ENCODE peak calls at places on chromosomes 3 and 15, in seven cellular contexts. One of them, this sample, is unnamed.

GRCh38 chr3:164732166-164732565 is 346.1 kb downstream of the SI start:
- DNase-seq in dermis microvascular lymphatic vessel endothelial cell: no peak
- DNase-seq in mesothelial cell of epicardium: no peak
- DNase-seq in esophagus muscularis mucosa: no peak
- DNase-seq in Ammon's horn: no peak
- DNase-seq in NCI-H1417: no peak
- DNase-seq in WTC11: no peak
- DNase-seq in this sample: no peak

GRCh38 chr15:59953392-59953883 is 50.7 kb upstream of the FOXB1 start:
- DNase-seq in esophagus muscularis mucosa: no peak
- DNase-seq in Ammon's horn: no peak
- DNase-seq in dermis microvascular lymphatic vessel endothelial cell: no peak
- DNase-seq in NCI-H1417: peak; percentile 100
- DNase-seq in WTC11: no peak
- DNase-seq in mesothelial cell of epicardium: no peak
- DNase-seq in this sample: no peak

GRCh38 chr15:41154412-41154811 is 38.3 kb upstream of the INO80 start:
- DNase-seq in esophagus muscularis mucosa: no peak
- DNase-seq in dermis microvascular lymphatic vessel endothelial cell: peak; percentile 10
- DNase-seq in WTC11: no peak
- DNase-seq in Ammon's horn: no peak
- DNase-seq in mesothelial cell of epicardium: no peak
- DNase-seq in NCI-H1417: no peak
- DNase-seq in this sample: no peak

GRCh38 chr3:36852071-36852470 is 87.7 kb upstream of the DCLK3 start:
- DNase-seq in Ammon's horn: no peak
- DNase-seq in mesothelial cell of epicardium: no peak
- DNase-seq in WTC11: no peak
- DNase-seq in NCI-H1417: no peak
- DNase-seq in esophagus muscularis mucosa: no peak
- DNase-seq in dermis microvascular lymphatic vessel endothelial cell: no peak
- DNase-seq in this sample: no peak

GRCh38 chr3:130699765-130700164 is 46.9 kb downstream of the PIK3R4 start:
- DNase-seq in WTC11: no peak
- DNase-seq in esophagus muscularis mucosa: no peak
- DNase-seq in mesothelial cell of epicardium: no peak
- DNase-seq in Ammon's horn: no peak
- DNase-seq in NCI-H1417: peak; percentile 32
- DNase-seq in dermis microvascular lymphatic vessel endothelial cell: peak; percentile 54
- DNase-seq in this sample: no peak

GRCh38 chr3:42539871-42540714 is 37.6 kb downstream of the VIPR1 start:
- DNase-seq in mesothelial cell of epicardium: peak; percentile 62
- DNase-seq in esophagus muscularis mucosa: no peak
- DNase-seq in WTC11: peak; percentile 95
- DNase-seq in dermis microvascular lymphatic vessel endothelial cell: peak; percentile 37
- DNase-seq in Ammon's horn: peak; percentile 30
- DNase-seq in NCI-H1417: peak; percentile 24
- DNase-seq in this sample: no peak

GRCh38 chr15:76138436-76138835 is 78.7 kb downstream of the TMEM266 start:
- DNase-seq in mesothelial cell of epicardium: no peak
- DNase-seq in WTC11: no peak
- DNase-seq in dermis microvascular lymphatic vessel endothelial cell: no peak
- DNase-seq in esophagus muscularis mucosa: no peak
- DNase-seq in NCI-H1417: no peak
- DNase-seq in Ammon's horn: no peak
- DNase-seq in this sample: no peak

GRCh38 chr3:27677554-27677953 is 44.6 kb downstream of the EOMES start:
- DNase-seq in esophagus muscularis mucosa: no peak
- DNase-seq in NCI-H1417: no peak
- DNase-seq in WTC11: no peak
- DNase-seq in Ammon's horn: no peak
- DNase-seq in dermis microvascular lymphatic vessel endothelial cell: peak; percentile 29
- DNase-seq in mesothelial cell of epicardium: no peak
- DNase-seq in this sample: peak; percentile 18

GRCh38 chr15:88717342-88718017 is 78.7 kb downstream of the ISG20 start:
- DNase-seq in mesothelial cell of epicardium: no peak
- DNase-seq in dermis microvascular lymphatic vessel endothelial cell: no peak
- DNase-seq in WTC11: no peak
- DNase-seq in Ammon's horn: no peak
- DNase-seq in NCI-H1417: no peak
- DNase-seq in esophagus muscularis mucosa: no peak
- DNase-seq in this sample: no peak

GRCh38 chr3:151707216-151707615 is 26.5 kb upstream of the AADACL2 start:
- DNase-seq in WTC11: no peak
- DNase-seq in mesothelial cell of epicardium: no peak
- DNase-seq in Ammon's horn: no peak
- DNase-seq in dermis microvascular lymphatic vessel endothelial cell: no peak
- DNase-seq in NCI-H1417: no peak
- DNase-seq in esophagus muscularis mucosa: no peak
- DNase-seq in this sample: no peak

GRCh38 chr3:191328963-191329653 is at the start of gene CCDC50:
- DNase-seq in WTC11: peak; percentile 82
- DNase-seq in esophagus muscularis mucosa: peak; percentile 96
- DNase-seq in Ammon's horn: peak; percentile 79
- DNase-seq in NCI-H1417: peak; percentile 94
- DNase-seq in dermis microvascular lymphatic vessel endothelial cell: peak; percentile 88
- DNase-seq in mesothelial cell of epicardium: peak; percentile 82
- DNase-seq in this sample: peak; percentile 80

GRCh38 chr3:69121513-69121912 is 882 bp downstream of the LMOD3 start:
- DNase-seq in esophagus muscularis mucosa: no peak
- DNase-seq in Ammon's horn: no peak
- DNase-seq in mesothelial cell of epicardium: no peak
- DNase-seq in dermis microvascular lymphatic vessel endothelial cell: no peak
- DNase-seq in NCI-H1417: no peak
- DNase-seq in WTC11: no peak
- DNase-seq in this sample: no peak

GRCh38 chr15:64653757-64654156 is 121.6 kb downstream of the RBPMS2 start:
- DNase-seq in Ammon's horn: no peak
- DNase-seq in WTC11: no peak
- DNase-seq in NCI-H1417: peak; percentile 40
- DNase-seq in mesothelial cell of epicardium: no peak
- DNase-seq in esophagus muscularis mucosa: no peak
- DNase-seq in dermis microvascular lymphatic vessel endothelial cell: no peak
- DNase-seq in this sample: no peak

GRCh38 chr3:151916781-151917180 is 43.3 kb downstream of the SUCNR1 start:
- DNase-seq in mesothelial cell of epicardium: no peak
- DNase-seq in dermis microvascular lymphatic vessel endothelial cell: no peak
- DNase-seq in NCI-H1417: no peak
- DNase-seq in WTC11: no peak
- DNase-seq in Ammon's horn: no peak
- DNase-seq in esophagus muscularis mucosa: no peak
- DNase-seq in this sample: no peak

GRCh38 chr15:38746211-38746610 is 181.6 kb upstream of the RASGRP1 start:
- DNase-seq in esophagus muscularis mucosa: no peak
- DNase-seq in NCI-H1417: no peak
- DNase-seq in Ammon's horn: no peak
- DNase-seq in mesothelial cell of epicardium: no peak
- DNase-seq in dermis microvascular lymphatic vessel endothelial cell: no peak
- DNase-seq in WTC11: no peak
- DNase-seq in this sample: no peak